ENCODE peak calls at places on chromosomes 7 and 10, in nine cellular contexts. Q is GM12878; E is A549; P is dorsolateral prefrontal cortex; W is HCT116; V is IMR-90; O is CD8-positive, alpha-beta T cell; R is neural progenitor cell; U is AG04450. L is an unnamed sample.

GRCh38 chr10:8245131-8246117 is 190.9 kb downstream of the GATA3 start:
- DNase-seq in Q (no peak), E (no peak), P (no peak), W (no peak), V (no peak), O (no peak), R (no peak), U (no peak), L (no peak)

GRCh38 chr7:17408904-17409290 is 110.4 kb downstream of the AHR start:
- DNase-seq in Q (no peak), E (no peak), P (no peak), W (no peak), V (peak; percentile 46), O (no peak), R (no peak), U (no peak), L (no peak)

GRCh38 chr7:100430450-100431285 is 1.0 kb downstream of the MEPCE start:
- DNase-seq in Q (no peak), E (no peak), P (no peak), W (no peak), V (peak; percentile 27), O (peak; percentile 38), R (peak; percentile 18), U (no peak), L (peak; percentile 50)

GRCh38 chr7:131108212-131108980 is 219.3 kb upstream of the MKLN1 start:
- DNase-seq in Q (no peak), E (no peak), P (no peak), W (no peak), V (peak; percentile 21), O (peak; percentile 40), R (no peak), U (no peak), L (no peak)

GRCh38 chr7:55100172-55100961 is 81.5 kb downstream of the EGFR start:
- DNase-seq in Q (no peak), E (no peak), P (no peak), W (no peak), V (peak; percentile 45), O (no peak), R (no peak), U (no peak), L (peak; percentile 87)

GRCh38 chr7:23472974-23473847 is 2.9 kb upstream of the IGF2BP3 start:
- DNase-seq in Q (no peak), E (no peak), P (no peak), W (no peak), V (no peak), O (no peak), R (peak; percentile 53), U (no peak), L (no peak)

GRCh38 chr10:92969151-92969550 is 91.4 kb upstream of the CYP26C1 start:
- DNase-seq in Q (no peak), E (no peak), P (no peak), W (no peak), V (peak; percentile 75), O (no peak), R (no peak), U (no peak), L (no peak)

GRCh38 chr7:151277631-151278030 is 29.1 kb upstream of the SMARCD3 start:
- DNase-seq in Q (no peak), E (no peak), P (no peak), W (no peak), V (no peak), O (no peak), R (no peak), U (no peak), L (no peak)

GRCh38 chr10:36023939-36024338 is 381.8 kb upstream of the FZD8 start:
- DNase-seq in Q (no peak), E (peak; percentile 43), P (no peak), W (no peak), V (peak; percentile 79), O (no peak), R (peak; percentile 9), U (peak; percentile 26), L (no peak)

GRCh38 chr10:130359711-130360110 is 223.5 kb downstream of the GLRX3 start:
- DNase-seq in Q (no peak), E (no peak), P (no peak), W (no peak), V (no peak), O (no peak), R (no peak), U (no peak), L (no peak)

GRCh38 chr10:23892296-23892695 is 316.6 kb upstream of the KIAA1217 start:
- DNase-seq in Q (no peak), E (no peak), P (no peak), W (no peak), V (no peak), O (no peak), R (no peak), U (no peak), L (no peak)

DNA sequence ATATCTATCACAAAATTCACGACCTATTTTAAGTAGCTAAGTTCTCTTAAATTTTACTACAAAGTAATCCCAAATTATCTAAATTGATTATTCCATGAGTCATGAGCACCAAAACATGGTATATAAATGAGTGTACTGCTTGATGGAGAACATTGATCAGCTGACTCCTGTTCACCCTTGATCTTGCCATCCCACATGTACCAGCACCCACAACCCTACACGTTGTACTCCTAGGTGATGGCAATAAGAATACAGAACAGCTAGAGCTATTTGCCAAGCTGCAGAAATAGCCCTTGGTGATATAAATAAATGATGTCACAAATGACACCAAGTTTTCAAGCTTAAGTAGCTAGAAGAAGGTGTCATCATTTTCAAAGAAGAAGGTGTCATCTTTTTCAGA is 235.5 kb downstream of the GRM8 start:
- DNase-seq in Q (no peak), E (no peak), P (no peak), W (no peak), V (no peak), O (no peak), R (no peak), U (no peak), L (no peak)
- H3K27ac ChIP-seq in Q (no peak overlapping the region), E (no peak overlapping the region), P (no peak overlapping the region), W (no peak overlapping the region), V (no peak overlapping the region), O (no peak overlapping the region), R (no peak overlapping the region), U (no peak overlapping the region), L (no peak overlapping the region)

DNA sequence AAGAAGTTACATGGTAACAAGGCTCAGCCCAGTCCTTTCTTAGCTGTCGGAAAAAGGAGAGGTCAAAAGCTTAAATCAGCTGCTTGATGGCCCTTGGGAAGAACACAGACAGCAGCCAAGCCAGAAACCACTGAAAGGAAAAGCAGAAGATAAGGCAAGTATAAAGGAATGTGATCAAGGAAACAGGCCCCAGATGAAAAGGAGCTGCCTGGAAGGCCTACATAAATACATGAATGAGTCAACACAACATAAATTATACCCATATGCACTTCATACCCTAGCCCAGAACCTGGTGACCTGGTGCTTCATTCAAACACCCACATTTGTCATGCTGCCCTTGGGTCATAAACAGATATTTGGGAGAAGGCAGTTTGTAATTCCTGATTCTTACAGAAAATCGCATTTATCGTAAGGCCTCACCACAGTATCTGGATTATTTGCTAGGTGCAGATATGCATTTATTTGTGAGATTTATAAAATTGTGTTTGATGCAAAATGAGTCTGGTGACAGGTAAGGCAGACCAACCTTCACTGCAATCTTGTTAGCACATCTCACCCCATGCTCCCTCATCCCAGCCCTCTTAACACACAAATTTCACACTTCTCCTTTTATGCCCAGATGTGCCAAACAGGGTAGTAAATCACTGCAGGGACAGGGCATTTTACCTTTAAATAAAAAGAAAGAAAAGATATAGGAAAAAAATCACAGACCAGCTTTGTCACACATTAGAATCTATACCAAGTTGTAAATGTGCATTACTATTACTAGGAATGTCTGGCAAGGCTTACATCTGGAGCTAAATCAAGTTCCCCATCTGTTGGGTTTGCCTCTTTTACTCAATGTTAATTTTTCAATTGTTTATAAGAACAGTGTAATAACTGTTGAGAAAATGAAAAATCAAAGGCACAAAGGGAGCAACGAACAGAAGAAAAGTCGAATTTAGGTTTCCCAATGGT is 95.0 kb upstream of the KCNIP2 start:
- DNase-seq in Q (no peak), E (no peak), P (no peak), W (peak; percentile 76), V (peak; percentile 93), O (no peak), R (no peak), U (peak; percentile 82), L (no peak)
- H3K27ac ChIP-seq in Q (peak overlapping the region; percentile 18), E (peak overlapping the region; percentile 84), P (peak overlapping the region; percentile 63), W (peak overlapping the region; percentile 37), V (peak overlapping the region; percentile 93), O (no peak overlapping the region), R (no peak overlapping the region), U (peak overlapping the region; percentile 96), L (no peak overlapping the region)

GRCh38 chr10:91587710-91588638 is 44.9 kb downstream of the PPP1R3C start:
- DNase-seq in Q (no peak), E (peak; percentile 57), P (no peak), W (no peak), V (peak; percentile 83), O (no peak), R (no peak), U (no peak), L (no peak)

GRCh38 chr10:91590142-91590903 is 42.5 kb downstream of the PPP1R3C start:
- DNase-seq in Q (no peak), E (peak; percentile 57), P (no peak), W (no peak), V (peak; percentile 92), O (no peak), R (no peak), U (peak; percentile 84), L (peak; percentile 48)

GRCh38 chr10:91589015-91589655 is 43.7 kb downstream of the PPP1R3C start:
- DNase-seq in Q (no peak), E (no peak), P (no peak), W (no peak), V (peak; percentile 46), O (no peak), R (no peak), U (no peak), L (no peak)

GRCh38 chr10:91590904-91591791 is 41.7 kb downstream of the PPP1R3C start:
- DNase-seq in Q (no peak), E (peak; percentile 66), P (no peak), W (no peak), V (peak; percentile 93), O (no peak), R (no peak), U (peak; percentile 81), L (no peak)

DNA sequence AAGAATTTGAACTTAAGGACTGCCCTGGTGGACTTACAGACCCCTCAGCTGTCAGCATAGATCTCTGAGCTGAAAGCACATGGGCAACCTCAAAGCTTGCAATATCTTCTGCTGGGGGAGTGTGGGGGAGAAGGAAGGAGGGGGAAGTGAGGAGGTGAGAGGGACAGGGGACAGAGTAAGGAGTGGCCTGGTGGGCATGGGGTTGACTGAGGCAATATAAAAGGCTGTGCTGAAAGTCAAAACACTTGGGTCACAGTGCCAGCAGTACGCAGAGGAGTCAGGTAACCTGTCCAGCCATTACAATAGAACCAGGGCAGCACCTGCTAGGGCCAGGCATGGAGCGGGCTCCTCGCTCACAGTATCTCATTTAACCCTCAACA is 43.2 kb downstream of the PPP1R3C start:
- DNase-seq in Q (no peak), E (no peak), P (no peak), W (no peak), V (no peak), O (no peak), R (no peak), U (no peak), L (no peak)
- H3K27ac ChIP-seq in Q (no peak overlapping the region), E (peak overlapping the region; percentile 93), P (peak overlapping the region; percentile 85), W (no peak overlapping the region), V (peak overlapping the region; percentile 92), O (no peak overlapping the region), R (no peak overlapping the region), U (peak overlapping the region; percentile 78), L (no peak overlapping the region)

DNA sequence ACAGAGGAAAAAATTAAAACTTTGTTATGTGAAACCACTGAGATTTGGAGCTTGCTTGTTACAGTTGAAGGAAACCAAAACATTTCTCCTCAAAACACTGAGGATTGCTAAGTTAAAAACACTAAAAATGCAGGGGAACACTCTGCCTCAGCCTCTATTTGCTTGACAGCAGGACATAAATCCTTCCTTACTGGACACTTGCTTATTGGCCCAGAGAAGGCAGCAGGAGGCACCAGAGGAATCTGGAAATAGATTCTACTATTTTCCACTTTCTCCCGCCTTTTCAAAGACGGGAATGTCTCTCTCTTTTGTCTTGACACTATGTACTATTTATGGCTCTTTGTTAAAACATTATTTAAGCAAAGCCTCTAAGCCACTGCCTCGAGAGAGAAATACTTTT is 67.9 kb downstream of the MTURN start:
- DNase-seq in Q (no peak), E (no peak), P (no peak), W (no peak), V (no peak), O (no peak), R (peak; percentile 8), U (no peak), L (no peak)
- H3K27ac ChIP-seq in Q (no peak overlapping the region), E (no peak overlapping the region), P (no peak overlapping the region), W (no peak overlapping the region), V (no peak overlapping the region), O (no peak overlapping the region), R (no peak overlapping the region), U (no peak overlapping the region), L (no peak overlapping the region)